ENCODE peak calls at places on chromosomes 6 and 20, in eight cellular contexts. Q is NCI-H345, K is right cardiac atrium, R is prostate gland, U is brain pericyte, A is adrenal gland, H is HT1080, L is progenitor cell of endocrine pancreas. M is an unnamed sample.

GRCh38 chr6:156534594-156534993 is 242.6 kb upstream of the ARID1B start:
- DNase-seq in Q (no peak), K (no peak), R (no peak), U (no peak), A (no peak), H (no peak), L (no peak), M (no peak)

GRCh38 chr6:110528051-110528929 is 51.9 kb upstream of the SLC22A16 start:
- DNase-seq in Q (peak; percentile 72), K (no peak), R (peak; percentile 73), U (no peak), A (peak; percentile 33), H (peak; percentile 88), L (peak; percentile 28), M (peak; percentile 78)

GRCh38 chr20:36439040-36439730 is 102.1 kb upstream of the MYL9 start:
- DNase-seq in Q (peak; percentile 65), K (peak; percentile 78), R (peak; percentile 40), U (no peak), A (peak; percentile 68), H (peak; percentile 46), L (peak; percentile 75), M (peak; percentile 79)

GRCh38 chr6:121210943-121211342 is 123.3 kb downstream of the TBC1D32 start:
- DNase-seq in Q (no peak), K (no peak), R (no peak), U (no peak), A (no peak), H (no peak), L (no peak), M (no peak)

GRCh38 chr20:3082955-3083952 is 1.3 kb downstream of the AVP start:
- DNase-seq in Q (no peak), K (peak; percentile 63), R (no peak), U (no peak), A (no peak), H (no peak), L (no peak), M (no peak)

GRCh38 chr20:12068146-12068545 is 150.5 kb downstream of the BTBD3 start:
- DNase-seq in Q (no peak), K (no peak), R (no peak), U (no peak), A (no peak), H (no peak), L (no peak), M (peak; percentile 80)

GRCh38 chr6:127570739-127571389 is 6.1 kb upstream of the C6orf58 start:
- DNase-seq in Q (no peak), K (no peak), R (no peak), U (no peak), A (no peak), H (peak; percentile 20), L (no peak), M (no peak)

GRCh38 chr6:52507557-52508260 is 69.2 kb downstream of the TRAM2 start:
- DNase-seq in Q (no peak), K (peak; percentile 12), R (no peak), U (no peak), A (no peak), H (peak; percentile 90), L (no peak), M (no peak)

GRCh38 chr6:121999458-122000065 is 399.9 kb upstream of the HSF2 start:
- DNase-seq in Q (no peak), K (no peak), R (no peak), U (no peak), A (no peak), H (no peak), L (no peak), M (peak; percentile 12)

GRCh38 chr20:1130849-1131248 is 12.4 kb downstream of the PSMF1 start:
- DNase-seq in Q (no peak), K (peak; percentile 86), R (no peak), U (no peak), A (peak; percentile 35), H (no peak), L (no peak), M (no peak)

M was measured in astrocyte of the hippocampus.